ENCODE peak calls at places on chromosomes 6 and 20, in five cellular contexts. Q is adipocyte, U is AG20443, S is HCT116, R is pons. I is an unnamed sample.

GRCh38 chr20:13221673-13222318 is 722 bp downstream of the ISM1 start:
- DNase-seq in Q (peak; percentile 84), U (peak; percentile 90), S (peak; percentile 13), R (no peak), I (peak; percentile 64)

GRCh38 chr6:166533205-166533824 is 53.2 kb downstream of the RAMACL start:
- DNase-seq in Q (no peak), U (no peak), S (no peak), R (no peak), I (no peak)

GRCh38 chr6:56246941-56247653 is at the start of gene COL21A1:
- DNase-seq in Q (peak; percentile 73), U (peak; percentile 62), S (no peak), R (no peak), I (peak; percentile 26)

GRCh38 chr6:36615018-36615761 is 21.0 kb downstream of the SRSF3 start:
- DNase-seq in Q (peak; percentile 88), U (peak; percentile 80), S (peak; percentile 41), R (peak; percentile 58), I (peak; percentile 68)

GRCh38 chr6:14772188-14772587 is 473.7 kb upstream of the JARID2 start:
- DNase-seq in Q (no peak), U (no peak), S (no peak), R (no peak), I (no peak)

GRCh38 chr20:4217349-4217761 is 202.0 kb upstream of the RNF24 start:
- DNase-seq in Q (no peak), U (peak; percentile 61), S (no peak), R (no peak), I (no peak)

GRCh38 chr6:74964871-74965441 is 240.9 kb downstream of the COL12A1 start:
- DNase-seq in Q (no peak), U (no peak), S (no peak), R (no peak), I (no peak)

GRCh38 chr6:166988674-166989201 is 10.5 kb upstream of the CEP43 start:
- DNase-seq in Q (no peak), U (no peak), S (no peak), R (no peak), I (no peak)

GRCh38 chr20:63005862-63006564 is 751 bp downstream of the BHLHE23 start:
- DNase-seq in Q (no peak), U (no peak), S (no peak), R (no peak), I (peak; percentile 4)

GRCh38 chr6:32854376-32855178 is 585 bp downstream of the PSMB9 start:
- DNase-seq in Q (peak; percentile 76), U (peak; percentile 58), S (no peak), R (peak; percentile 80), I (peak; percentile 22)

GRCh38 chr6:85490516-85491248 is 40.8 kb downstream of the NT5E start:
- DNase-seq in Q (no peak), U (no peak), S (peak; percentile 66), R (no peak), I (no peak)

GRCh38 chr6:39841291-39841690 is 49.1 kb downstream of the DAAM2 start:
- DNase-seq in Q (peak; percentile 20), U (no peak), S (no peak), R (no peak), I (no peak)

GRCh38 chr6:15629487-15629886 is 33.3 kb downstream of the DTNBP1 start:
- DNase-seq in Q (no peak), U (no peak), S (no peak), R (no peak), I (no peak)

GRCh38 chr6:1199981-1200637 is 111.8 kb upstream of the FOXQ1 start:
- DNase-seq in Q (no peak), U (peak; percentile 51), S (no peak), R (no peak), I (no peak)

GRCh38 chr20:6140947-6141346 is 18.1 kb upstream of the FERMT1 start:
- DNase-seq in Q (no peak), U (no peak), S (no peak), R (no peak), I (no peak)

GRCh38 chr6:135592276-135592675 is 94.7 kb upstream of the AHI1 start:
- DNase-seq in Q (peak; percentile 14), U (no peak), S (no peak), R (no peak), I (no peak)

GRCh38 chr6:14079433-14079832 is 38.1 kb upstream of the CD83 start:
- DNase-seq in Q (no peak), U (no peak), S (no peak), R (peak; percentile 43), I (no peak)

GRCh38 chr6:44471271-44471981 is 83.9 kb downstream of the CDC5L start:
- DNase-seq in Q (no peak), U (no peak), S (no peak), R (no peak), I (no peak)

GRCh38 chr6:167795874-167796667 is 30.6 kb upstream of the AFDN start:
- DNase-seq in Q (no peak), U (peak; percentile 37), S (no peak), R (peak; percentile 41), I (no peak)

GRCh38 chr6:135323202-135323668 is 142.1 kb downstream of the MYB start:
- DNase-seq in Q (no peak), U (no peak), S (no peak), R (peak; percentile 13), I (no peak)

GRCh38 chr20:57695012-57695411 is 14.8 kb downstream of the PMEPA1 start:
- DNase-seq in Q (no peak), U (no peak), S (peak; percentile 48), R (no peak), I (no peak)

GRCh38 chr20:38143646-38144554 is 21.2 kb downstream of the TGM2 start:
- DNase-seq in Q (peak; percentile 79), U (peak; percentile 80), S (no peak), R (no peak), I (peak; percentile 56)

GRCh38 chr6:7991992-7992815 is 72.0 kb downstream of the BLOC1S5 start:
- DNase-seq in Q (peak; percentile 68), U (peak; percentile 83), S (peak; percentile 24), R (peak; percentile 69), I (peak; percentile 54)

GRCh38 chr6:111711476-111711875 is 105.8 kb upstream of the TRAF3IP2 start:
- DNase-seq in Q (no peak), U (peak; percentile 42), S (no peak), R (peak; percentile 82), I (no peak)

GRCh38 chr6:53179961-53180651 is 31.5 kb upstream of the GCM1 start:
- DNase-seq in Q (peak; percentile 17), U (no peak), S (no peak), R (no peak), I (no peak)

GRCh38 chr20:46237221-46237620 is 71.1 kb downstream of the CDH22 start:
- DNase-seq in Q (no peak), U (no peak), S (no peak), R (no peak), I (no peak)